ENCODE peak calls at places on chromosomes 13 and 19, in four cellular contexts. One of them, this sample, is unnamed.

GRCh38 chr13:27023385-27023784 is 148.2 kb downstream of the USP12 start:
- DNase-seq in adrenal gland: no peak
- DNase-seq in upper lobe of left lung: no peak
- DNase-seq in testis: no peak
- DNase-seq in this sample: no peak

GRCh38 chr13:105991622-105992254 is 543.7 kb downstream of the EFNB2 start:
- DNase-seq in adrenal gland: no peak
- DNase-seq in upper lobe of left lung: no peak
- DNase-seq in testis: no peak
- DNase-seq in this sample: no peak

GRCh38 chr19:33098023-33098652 is 17.2 kb downstream of the GPATCH1 start:
- DNase-seq in adrenal gland: no peak
- DNase-seq in upper lobe of left lung: no peak
- DNase-seq in testis: no peak
- DNase-seq in this sample: no peak

GRCh38 chr13:97742084-97742483 is 211.4 kb upstream of the IPO5 start:
- DNase-seq in adrenal gland: no peak
- DNase-seq in upper lobe of left lung: no peak
- DNase-seq in testis: no peak
- DNase-seq in this sample: no peak

GRCh38 chr19:38719761-38720558 is 24.3 kb downstream of the CAPN12 start:
- DNase-seq in adrenal gland: no peak
- DNase-seq in upper lobe of left lung: peak
- DNase-seq in testis: no peak
- DNase-seq in this sample: no peak

GRCh38 chr19:9149976-9150375 is 9.8 kb downstream of the ZNF317 start:
- DNase-seq in adrenal gland: no peak
- DNase-seq in upper lobe of left lung: no peak
- DNase-seq in testis: no peak
- DNase-seq in this sample: no peak

GRCh38 chr13:80469841-80470378 is 129.0 kb upstream of the SPRY2 start:
- DNase-seq in adrenal gland: peak
- DNase-seq in upper lobe of left lung: no peak
- DNase-seq in testis: peak
- DNase-seq in this sample: peak

GRCh38 chr13:51785592-51786424 is 18.2 kb downstream of the DHRS12 start:
- DNase-seq in adrenal gland: no peak
- DNase-seq in upper lobe of left lung: no peak
- DNase-seq in testis: peak
- DNase-seq in this sample: peak

GRCh38 chr13:89982406-89983085 is 1364.9 kb upstream of the MIR17HG start:
- DNase-seq in adrenal gland: no peak
- DNase-seq in upper lobe of left lung: no peak
- DNase-seq in testis: no peak
- DNase-seq in this sample: no peak

GRCh38 chr13:27040826-27041108 is 130.8 kb downstream of the USP12 start:
- DNase-seq in adrenal gland: no peak
- DNase-seq in upper lobe of left lung: no peak
- DNase-seq in testis: no peak
- DNase-seq in this sample: no peak

GRCh38 chr19:14472202-14472961 is 2.8 kb downstream of the PTGER1 start:
- DNase-seq in adrenal gland: no peak
- DNase-seq in upper lobe of left lung: peak
- DNase-seq in testis: peak
- DNase-seq in this sample: peak

GRCh38 chr19:5534787-5535586 is 32.8 kb downstream of the TINCR start:
- DNase-seq in adrenal gland: no peak
- DNase-seq in upper lobe of left lung: no peak
- DNase-seq in testis: peak
- DNase-seq in this sample: no peak

GRCh38 chr19:12484371-12485322 is at the start of gene ZNF709:
- DNase-seq in adrenal gland: peak
- DNase-seq in upper lobe of left lung: peak
- DNase-seq in testis: peak
- DNase-seq in this sample: peak

GRCh38 chr19:19145281-19145999 is 7.2 kb upstream of the TMEM161A start:
- DNase-seq in adrenal gland: no peak
- DNase-seq in upper lobe of left lung: peak
- DNase-seq in testis: no peak
- DNase-seq in this sample: no peak

GRCh38 chr19:8478605-8479004 is 23.8 kb downstream of the PRAM1 start:
- DNase-seq in adrenal gland: no peak
- DNase-seq in upper lobe of left lung: no peak
- DNase-seq in testis: no peak
- DNase-seq in this sample: no peak

GRCh38 chr19:45901432-45901903 is 945 bp downstream of the MYPOP start:
- DNase-seq in adrenal gland: no peak
- DNase-seq in upper lobe of left lung: peak
- DNase-seq in testis: no peak
- DNase-seq in this sample: peak

GRCh38 chr13:25887962-25888655 is 163.7 kb downstream of the SHISA2 start:
- DNase-seq in adrenal gland: no peak
- DNase-seq in upper lobe of left lung: no peak
- DNase-seq in testis: no peak
- DNase-seq in this sample: no peak

GRCh38 chr13:49746111-49746510 is 46.4 kb downstream of the KPNA3 start:
- DNase-seq in adrenal gland: no peak
- DNase-seq in upper lobe of left lung: no peak
- DNase-seq in testis: peak
- DNase-seq in this sample: no peak

GRCh38 chr13:44629465-44630183 is 53.5 kb upstream of the TSC22D1 start:
- DNase-seq in adrenal gland: no peak
- DNase-seq in upper lobe of left lung: no peak
- DNase-seq in testis: no peak
- DNase-seq in this sample: no peak

GRCh38 chr19:51111606-51112005 is 3.4 kb upstream of the CTU1 start:
- DNase-seq in adrenal gland: no peak
- DNase-seq in upper lobe of left lung: no peak
- DNase-seq in testis: no peak
- DNase-seq in this sample: no peak

GRCh38 chr19:11461453-11461852 is 19.4 kb downstream of the ELAVL3 start:
- DNase-seq in adrenal gland: no peak
- DNase-seq in upper lobe of left lung: no peak
- DNase-seq in testis: no peak
- DNase-seq in this sample: no peak

GRCh38 chr13:101049166-101049850 is 367.0 kb downstream of the NALCN start:
- DNase-seq in adrenal gland: no peak
- DNase-seq in upper lobe of left lung: no peak
- DNase-seq in testis: no peak
- DNase-seq in this sample: no peak

GRCh38 chr19:50794074-50794777 is 4.0 kb downstream of the ACP4 start:
- DNase-seq in adrenal gland: no peak
- DNase-seq in upper lobe of left lung: no peak
- DNase-seq in testis: no peak
- DNase-seq in this sample: no peak

GRCh38 chr13:43815204-43815603 is 28.4 kb upstream of the ENOX1 start:
- DNase-seq in adrenal gland: peak
- DNase-seq in upper lobe of left lung: no peak
- DNase-seq in testis: peak
- DNase-seq in this sample: no peak

GRCh38 chr13:31946091-31946770 is 85.3 kb upstream of the FRY start:
- DNase-seq in adrenal gland: no peak
- DNase-seq in upper lobe of left lung: no peak
- DNase-seq in testis: no peak
- DNase-seq in this sample: no peak

GRCh38 chr13:49867834-49868233 is 68.3 kb downstream of the SPRYD7 start:
- DNase-seq in adrenal gland: no peak
- DNase-seq in upper lobe of left lung: no peak
- DNase-seq in testis: no peak
- DNase-seq in this sample: no peak

GRCh38 chr19:18437481-18438330 is at the start of gene ISYNA1:
- DNase-seq in adrenal gland: peak
- DNase-seq in upper lobe of left lung: peak
- DNase-seq in testis: peak
- DNase-seq in this sample: peak

GRCh38 chr19:38736036-38736412 is 8.2 kb downstream of the CAPN12 start:
- DNase-seq in adrenal gland: peak
- DNase-seq in upper lobe of left lung: peak
- DNase-seq in testis: peak
- DNase-seq in this sample: peak

GRCh38 chr19:18089726-18090125 is 3.0 kb upstream of the IL12RB1 start:
- DNase-seq in adrenal gland: no peak
- DNase-seq in upper lobe of left lung: no peak
- DNase-seq in testis: no peak
- DNase-seq in this sample: no peak

GRCh38 chr13:73860501-73860900 is 273.7 kb downstream of the KLF12 start:
- DNase-seq in adrenal gland: no peak
- DNase-seq in upper lobe of left lung: no peak
- DNase-seq in testis: no peak
- DNase-seq in this sample: no peak
- H3K4me3 ChIP-seq in adrenal gland: no peak
- H3K4me3 ChIP-seq in upper lobe of left lung: no peak
- H3K4me3 ChIP-seq in testis: no peak
- H3K4me3 ChIP-seq in this sample: no peak

DNA sequence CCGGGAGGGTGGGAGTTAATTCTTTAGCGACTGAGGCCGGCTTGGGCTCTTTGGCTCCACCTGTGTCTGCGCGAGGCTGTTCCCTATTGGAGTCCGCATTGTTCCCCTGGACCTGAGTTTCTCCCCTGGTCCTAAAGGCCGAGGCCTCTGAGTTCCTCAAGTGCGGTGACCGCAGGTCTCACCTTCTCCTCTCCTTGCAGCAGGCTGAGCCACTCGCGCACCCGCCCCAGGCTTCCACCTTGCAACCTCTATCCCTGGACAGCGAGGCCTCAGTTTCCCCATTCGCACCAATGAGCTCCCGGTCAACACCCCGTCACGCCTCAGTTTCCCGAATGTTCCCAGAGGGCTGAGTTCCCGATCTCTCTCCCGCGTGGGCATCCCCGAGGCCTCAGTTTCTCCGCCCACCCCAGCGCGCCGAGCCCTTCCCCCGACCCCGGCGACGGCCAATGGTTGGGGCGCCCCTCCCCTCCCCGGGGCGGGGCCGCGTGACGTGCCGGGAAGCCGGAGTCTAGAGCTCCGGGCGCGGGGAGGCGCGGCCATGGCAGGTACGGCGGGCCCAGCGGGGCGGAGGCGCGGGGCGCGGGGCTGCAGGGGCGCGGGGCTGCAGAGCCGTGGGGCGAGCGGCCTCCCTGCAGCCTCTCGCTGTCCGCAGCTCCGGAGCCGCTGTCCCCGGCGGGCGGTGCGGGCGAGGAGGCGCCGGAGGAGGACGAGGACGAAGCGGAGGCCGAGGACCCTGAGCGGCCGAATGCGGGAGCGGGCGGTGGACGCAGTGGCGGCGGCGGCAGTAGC is at the start of gene MPND:
- DNase-seq in adrenal gland: peak
- DNase-seq in upper lobe of left lung: peak
- DNase-seq in testis: peak
- DNase-seq in this sample: peak
- TF ChIP-seq POLR2A in adrenal gland: no peak
- TF ChIP-seq POLR2A in upper lobe of left lung: no peak
- TF ChIP-seq POLR2A in testis: no peak
- TF ChIP-seq POLR2A in this sample: peak

DNA sequence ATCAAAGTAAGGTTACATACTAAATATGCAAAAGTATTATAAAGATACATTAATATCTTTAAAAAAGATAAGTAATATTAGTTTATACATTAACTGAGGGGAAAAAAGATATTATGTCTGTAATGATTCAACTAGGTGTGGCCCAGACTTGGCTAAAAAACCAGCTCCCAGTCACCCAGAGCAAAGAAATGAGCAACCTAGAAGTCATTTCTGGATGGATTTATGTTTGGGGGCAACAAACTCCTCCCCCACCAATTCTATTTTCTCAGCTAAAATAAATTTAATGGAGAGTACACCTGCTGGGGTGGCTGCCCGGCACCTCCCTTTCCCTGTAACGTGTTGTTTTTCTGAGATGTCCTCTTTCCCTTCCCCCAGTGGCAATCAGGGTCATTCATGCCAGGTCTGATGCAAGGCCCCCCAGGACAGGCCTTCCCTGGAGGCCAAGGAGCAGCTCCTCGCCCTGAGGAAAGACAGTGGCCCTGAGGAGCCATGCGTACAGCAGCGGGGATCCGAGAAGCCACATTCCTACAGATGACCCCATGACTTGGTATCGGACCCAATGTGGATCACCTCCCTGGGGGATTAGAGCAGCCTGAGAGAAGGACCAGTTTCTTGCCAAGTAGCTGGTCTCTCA is 78.6 kb upstream of the DOCK9 start:
- DNase-seq in adrenal gland: no peak
- DNase-seq in upper lobe of left lung: peak
- DNase-seq in testis: no peak
- DNase-seq in this sample: no peak
- H3K27ac ChIP-seq in adrenal gland: no peak
- H3K27ac ChIP-seq in upper lobe of left lung: peak
- H3K27ac ChIP-seq in testis: no peak
- H3K27ac ChIP-seq in this sample: peak

GRCh38 chr19:35498220-35498619 is 8.0 kb upstream of the KRTDAP start:
- DNase-seq in adrenal gland: no peak
- DNase-seq in upper lobe of left lung: no peak
- DNase-seq in testis: no peak
- DNase-seq in this sample: no peak

GRCh38 chr19:35497406-35497805 is 7.1 kb upstream of the KRTDAP start:
- DNase-seq in adrenal gland: no peak
- DNase-seq in upper lobe of left lung: peak
- DNase-seq in testis: no peak
- DNase-seq in this sample: no peak

GRCh38 chr19:35493971-35494370 is 3.7 kb upstream of the KRTDAP start:
- DNase-seq in adrenal gland: no peak
- DNase-seq in upper lobe of left lung: no peak
- DNase-seq in testis: no peak
- DNase-seq in this sample: no peak

GRCh38 chr19:35491838-35492360 is 1.6 kb upstream of the KRTDAP start:
- DNase-seq in adrenal gland: no peak
- DNase-seq in upper lobe of left lung: no peak
- DNase-seq in testis: no peak
- DNase-seq in this sample: no peak

DNA sequence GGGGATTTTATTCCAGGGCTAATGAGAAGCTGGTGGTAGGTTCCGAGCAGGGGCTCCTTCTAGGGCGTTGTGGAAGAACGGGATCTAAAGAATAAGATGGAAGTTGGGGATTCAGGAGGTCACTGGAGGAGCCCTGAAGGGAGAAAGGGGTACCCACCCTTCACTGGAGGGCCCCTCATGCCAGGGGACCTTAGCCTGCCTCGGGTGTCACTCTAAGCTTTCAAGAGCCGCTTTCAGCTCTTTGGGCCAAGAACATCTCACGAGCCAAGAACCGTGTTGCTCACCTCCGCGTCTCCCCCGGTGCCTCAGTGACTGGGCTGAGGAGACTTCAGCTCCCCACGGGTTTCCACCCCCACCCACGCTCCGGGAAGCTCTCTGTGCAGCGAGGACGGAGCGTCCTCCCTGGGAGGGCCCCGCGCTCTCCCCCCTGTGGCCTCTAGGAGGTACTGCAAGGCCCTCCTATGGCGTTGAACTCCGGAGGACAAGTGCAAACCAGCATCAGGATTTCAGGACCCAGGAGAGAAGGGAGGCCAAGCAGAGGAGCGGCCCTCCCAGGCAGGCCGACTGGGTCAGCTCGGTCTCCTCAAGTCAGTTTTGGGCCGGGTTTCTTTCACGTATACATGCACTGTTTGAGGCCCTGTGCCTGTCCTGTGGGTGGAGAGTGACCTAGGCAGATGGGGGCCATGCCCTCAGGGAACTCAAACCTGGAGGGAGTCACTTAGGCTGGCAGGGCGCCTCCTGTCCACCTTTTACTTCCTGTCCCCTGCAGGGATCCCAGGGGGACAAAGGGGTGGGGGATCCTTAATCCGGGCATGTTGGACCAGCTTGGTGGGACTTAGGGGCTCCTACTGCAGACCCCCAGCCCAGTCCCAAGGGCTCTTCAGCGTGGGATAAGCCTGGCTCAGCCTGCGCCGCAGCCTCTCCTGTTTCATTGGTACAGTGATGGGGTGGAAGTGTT is 5.1 kb upstream of the KRTDAP start:
- DNase-seq in adrenal gland: peak
- DNase-seq in upper lobe of left lung: peak
- DNase-seq in testis: peak
- DNase-seq in this sample: peak
- H3K4me3 ChIP-seq in adrenal gland: no peak
- H3K4me3 ChIP-seq in upper lobe of left lung: no peak
- H3K4me3 ChIP-seq in testis: no peak
- H3K4me3 ChIP-seq in this sample: no peak